ENCODE peak calls at places on chromosomes 11 and 22, in nine cellular contexts. C is NCI-H82; V is stimulated activated CD4-positive, alpha-beta T cell treated with anti-CD3 and anti-CD28 coated beads, TNF-alpha, amount 100 ng/mL, for 1 hour; T is fibroblast of villous mesenchyme; U is dorsolateral prefrontal cortex; J is stimulated activated effector memory CD8-positive, alpha-beta T cell treated with anti-CD3 and anti-CD28 coated beads, Interleukin-12 subunit alpha, Interleukin-12 subunit beta, amount 100 ng/mL, for 72 hours; B is posterior vena cava; K is right atrium auricular region; F is activated CD4-positive, alpha-beta T cell treated with anti-CD3 and anti-CD28 coated beads for 1 hour. H is an unnamed sample.

GRCh38 chr11:97934572-97935208 is 1086.1 kb upstream of the CNTN5 start:
- DNase-seq in K (no peak), J (no peak), F (no peak), C (no peak), V (no peak), T (no peak), B (no peak), U (no peak), H (no peak)

GRCh38 chr11:75330279-75330678 is 21.2 kb downstream of the ARRB1 start:
- DNase-seq in U (no peak), V (no peak), F (no peak), C (peak), J (no peak), K (no peak), B (no peak), T (peak), H (no peak)

GRCh38 chr22:17707526-17707925 is 66.7 kb downstream of the BID start:
- DNase-seq in K (no peak), C (peak), B (no peak), V (no peak), F (no peak), J (no peak), U (no peak), T (peak), H (no peak)

GRCh38 chr11:124987096-124987495 is 33.1 kb downstream of the CCDC15 start:
- DNase-seq in K (no peak), C (peak), T (no peak), V (no peak), U (no peak), J (no peak), F (no peak), B (no peak), H (no peak)

GRCh38 chr22:32255726-32256125 is 579 bp upstream of the SLC5A4 start:
- DNase-seq in V (no peak), C (no peak), B (no peak), U (no peak), F (no peak), T (no peak), J (no peak), K (no peak), H (no peak)

GRCh38 chr11:7688238-7688826 is 15.0 kb upstream of the CYB5R2 start:
- DNase-seq in B (no peak), T (peak), F (no peak), C (peak), K (no peak), V (no peak), J (no peak), U (no peak), H (no peak)

GRCh38 chr11:14907411-14908213 is 15.6 kb upstream of the CYP2R1 start:
- DNase-seq in F (peak), T (peak), C (peak), U (peak), V (peak), K (peak), J (peak), B (peak), H (peak)

GRCh38 chr11:79059171-79059570 is 381.7 kb downstream of the TENM4 start:
- DNase-seq in J (no peak), U (no peak), F (no peak), V (no peak), T (no peak), B (no peak), K (no peak), C (no peak), H (no peak)

GRCh38 chr11:111879637-111879960 is 258 bp downstream of the CFAP68 start:
- DNase-seq in F (no peak), T (no peak), J (no peak), B (no peak), C (no peak), K (no peak), U (no peak), V (no peak), H (no peak)

H was measured in mucosa of gallbladder.